ENCODE peak calls at places on chromosomes 3 and 15, in seven cellular contexts. H is esophagus squamous epithelium, J is right atrium auricular region, G is left lung, R is MM.1S, C is HepG2, Z is mucosa of descending colon. A is an unnamed sample.
A peak's percentile ranks its signal among the peaks of the same experiment; 100 is the strongest.

GRCh38 chr15:94844533-94845390 is 613.4 kb downstream of the MCTP2 start:
- DNase-seq in J (peak; percentile 64), R (no peak), C (peak; percentile 96), H (no peak), Z (peak; percentile 89), G (peak; percentile 66), A (peak; percentile 26)

GRCh38 chr15:67967871-67968423 is 86.2 kb upstream of the PIAS1 start:
- DNase-seq in G (peak; percentile 87), H (no peak), C (no peak), Z (peak; percentile 73), J (peak; percentile 84), R (no peak), A (no peak)

GRCh38 chr15:23736291-23736690 is 49.2 kb upstream of the NDN start:
- DNase-seq in C (no peak), G (no peak), Z (no peak), H (no peak), R (no peak), J (no peak), A (no peak)

GRCh38 chr15:67241132-67241855 is 13.2 kb downstream of the AAGAB start:
- DNase-seq in R (peak; percentile 81), Z (no peak), J (no peak), G (no peak), H (no peak), C (no peak), A (no peak)

GRCh38 chr3:905217-905616 is 187.6 kb upstream of the CNTN6 start:
- DNase-seq in J (no peak), Z (no peak), C (no peak), R (no peak), G (no peak), H (no peak), A (no peak)

GRCh38 chr15:87354661-87355410 is 901.7 kb downstream of the NTRK3 start:
- DNase-seq in J (no peak), Z (no peak), G (no peak), C (no peak), R (no peak), H (no peak), A (no peak)

GRCh38 chr3:73765878-73766564 is 141.3 kb upstream of the PDZRN3 start:
- DNase-seq in R (no peak), Z (no peak), G (no peak), C (no peak), H (no peak), J (no peak), A (no peak)

GRCh38 chr15:63015618-63016017 is 26.9 kb upstream of the TPM1 start:
- DNase-seq in H (no peak), R (no peak), Z (no peak), C (no peak), J (peak; percentile 75), G (peak; percentile 37), A (peak; percentile 50)

GRCh38 chr3:11803977-11804903 is 42.4 kb downstream of the TAMM41 start:
- DNase-seq in C (peak; percentile 51), H (peak; percentile 3), J (no peak), Z (no peak), G (peak; percentile 42), R (peak; percentile 69), A (peak; percentile 29)

GRCh38 chr3:16369885-16370284 is 104.9 kb downstream of the OXNAD1 start:
- DNase-seq in G (no peak), H (no peak), J (no peak), C (no peak), Z (no peak), R (no peak), A (no peak)

GRCh38 chr3:111688190-111688800 is 93.1 kb upstream of the ZBED2 start:
- DNase-seq in R (no peak), J (no peak), G (no peak), Z (no peak), C (no peak), H (no peak), A (no peak)

GRCh38 chr15:101563397-101563796 is 73.9 kb upstream of the PCSK6 start:
- DNase-seq in Z (no peak), R (no peak), G (no peak), H (no peak), J (no peak), C (no peak), A (no peak)

GRCh38 chr3:123686254-123686653 is 101.4 kb upstream of the HACD2 start:
- DNase-seq in G (no peak), R (no peak), H (no peak), C (no peak), Z (no peak), J (no peak), A (no peak)

GRCh38 chr3:55897573-55898224 is 410.6 kb upstream of the WNT5A start:
- DNase-seq in J (no peak), G (no peak), H (no peak), R (no peak), C (no peak), Z (no peak), A (no peak)

GRCh38 chr3:81302045-81302444 is 459.4 kb downstream of the GBE1 start:
- DNase-seq in J (no peak), Z (no peak), C (peak; percentile 48), H (no peak), G (no peak), R (peak; percentile 40), A (no peak)

GRCh38 chr3:138089091-138089490 is 26.3 kb downstream of the DZIP1L start:
- DNase-seq in Z (no peak), G (no peak), J (no peak), H (no peak), R (no peak), C (peak; percentile 11), A (no peak)

GRCh38 chr3:158407844-158408517 is 163.0 kb upstream of the MLF1 start:
- DNase-seq in H (no peak), Z (no peak), R (no peak), G (no peak), J (no peak), C (no peak), A (no peak)

GRCh38 chr15:36966704-36967103 is 133.6 kb downstream of the MEIS2 start:
- DNase-seq in G (no peak), C (no peak), Z (no peak), H (no peak), R (no peak), J (no peak), A (no peak)

GRCh38 chr3:16050641-16051467 is 123.6 kb upstream of the GALNT15 start:
- DNase-seq in Z (no peak), C (no peak), R (no peak), G (no peak), J (no peak), H (no peak), A (no peak)

GRCh38 chr15:31353931-31354330 is 27.3 kb downstream of the KLF13 start:
- DNase-seq in G (no peak), C (no peak), R (no peak), Z (peak; percentile 45), J (no peak), H (no peak), A (no peak)

GRCh38 chr15:57272770-57273357 is 103.4 kb upstream of the CGNL1 start:
- DNase-seq in C (no peak), Z (no peak), J (no peak), H (no peak), G (no peak), R (no peak), A (no peak)

DNA sequence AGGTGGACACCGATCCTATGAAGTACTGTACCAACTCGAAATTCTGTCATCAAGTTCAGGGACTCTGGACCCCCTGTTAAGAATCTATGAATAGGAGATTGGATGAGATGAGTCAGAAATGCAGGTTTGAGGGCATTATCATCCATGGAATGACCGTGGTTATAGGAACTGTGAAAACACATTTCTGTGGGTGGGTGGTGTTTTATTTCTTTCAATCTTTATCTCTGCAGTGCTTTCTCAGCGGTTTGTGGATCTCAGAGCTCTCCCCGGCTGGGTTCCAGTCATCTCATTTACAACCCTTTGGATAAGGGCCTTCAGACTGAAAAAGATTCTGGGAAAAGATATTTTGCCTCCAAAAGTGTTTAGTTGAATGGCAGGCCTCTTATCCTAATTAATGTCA is 5.4 kb upstream of the ABHD17C start:
- DNase-seq in C (no peak), R (no peak), Z (no peak), H (no peak), J (no peak), G (no peak), A (no peak)
- H3K4me3 ChIP-seq in C (no peak overlapping the region), R (no peak overlapping the region), Z (no peak overlapping the region), H (no peak overlapping the region), J (no peak overlapping the region), G (no peak overlapping the region), A (no peak overlapping the region)

GRCh38 chr3:12841085-12841969 is at the start of gene RPL32:
- DNase-seq in J (peak; percentile 87), H (peak; percentile 39), R (peak; percentile 97), G (peak; percentile 87), C (peak; percentile 93), Z (peak; percentile 87), A (peak; percentile 68)

GRCh38 chr3:12842469-12842868 is 1.1 kb upstream of the RPL32 start:
- DNase-seq in H (no peak), C (no peak), G (no peak), J (no peak), R (no peak), Z (no peak), A (no peak)

GRCh38 chr3:12838179-12838965 is 3.0 kb downstream of the RPL32 start:
- DNase-seq in Z (no peak), G (no peak), J (no peak), R (no peak), H (no peak), C (no peak), A (no peak)

GRCh38 chr3:12841970-12842328 is 584 bp upstream of the RPL32 start:
- DNase-seq in H (no peak), J (no peak), Z (no peak), R (no peak), C (no peak), G (no peak), A (no peak)

GRCh38 chr3:12840591-12841084 is 727 bp downstream of the RPL32 start:
- DNase-seq in C (no peak), G (no peak), Z (no peak), H (no peak), R (no peak), J (no peak), A (no peak)
- H3K36me3 ChIP-seq in C (peaks cover 16% of the 10 kb centered on the region), G (peaks cover 45% of the 10 kb centered on the region), Z (peaks cover 9% of the 10 kb centered on the region), H (peaks cover 46% of the 10 kb centered on the region), R (peaks cover 22% of the 10 kb centered on the region), J (peaks cover 44% of the 10 kb centered on the region), A (peaks cover under 1% of the 10 kb centered on the region)

GRCh38 chr3:71302604-71303003 is 280.9 kb downstream of the FOXP1 start:
- DNase-seq in Z (no peak), G (no peak), J (no peak), C (no peak), R (no peak), H (no peak), A (no peak)
- TF ChIP-seq CTCF in Z (no peak), G (no peak), J (no peak), C (no peak), R (no peak), H (no peak), A (no peak)

GRCh38 chr3:187063286-187064081 is 75.8 kb downstream of the RPL39L start:
- DNase-seq in H (no peak), Z (no peak), G (peak; percentile 56), C (peak; percentile 89), J (no peak), R (peak; percentile 78), A (no peak)

GRCh38 chr3:187066228-187066995 is 72.9 kb downstream of the RPL39L start:
- DNase-seq in C (peak; percentile 65), R (peak; percentile 94), G (no peak), H (no peak), J (no peak), Z (no peak), A (no peak)

GRCh38 chr3:187061748-187062147 is 77.5 kb downstream of the RPL39L start:
- DNase-seq in H (no peak), G (no peak), C (no peak), J (no peak), Z (no peak), R (no peak), A (no peak)

GRCh38 chr3:187062526-187063177 is 76.6 kb downstream of the RPL39L start:
- DNase-seq in C (peak; percentile 81), Z (no peak), R (peak; percentile 30), H (no peak), G (no peak), J (no peak), A (no peak)

GRCh38 chr3:187064210-187065115 is 74.8 kb downstream of the RPL39L start:
- DNase-seq in J (no peak), C (peak; percentile 65), Z (no peak), R (peak; percentile 63), G (no peak), H (no peak), A (no peak)
- H3K4me3 ChIP-seq in J (no peak overlapping the region), C (no peak overlapping the region), Z (no peak overlapping the region), R (peak overlapping the region; percentile 35), G (no peak overlapping the region), H (no peak overlapping the region), A (no peak overlapping the region)

A was measured in kidney epithelial cell.